ENCODE peak calls at places on chromosome 1, in eight cellular contexts. B is colonic mucosa, E is A549, G is cardiac muscle cell, P is dorsolateral prefrontal cortex, H is hepatocyte, Y is left ventricle myocardium inferior, J is SK-N-SH. R is an unnamed sample.

GRCh38 chr1:191865479-191865878 is 292.8 kb upstream of the RGS18 start:
- DNase-seq in B (no peak), E (no peak), G (no peak), P (no peak), H (no peak), Y (no peak), J (no peak), R (no peak)

GRCh38 chr1:76826072-76826827 is 41.0 kb upstream of the ST6GALNAC5 start:
- DNase-seq in B (no peak), E (no peak), G (no peak), P (no peak), H (no peak), Y (no peak), J (no peak), R (peak)

GRCh38 chr1:240044620-240045019 is 47.1 kb upstream of the FMN2 start:
- DNase-seq in B (no peak), E (no peak), G (no peak), P (no peak), H (no peak), Y (no peak), J (no peak), R (no peak)

GRCh38 chr1:155646307-155646706 is 36.3 kb downstream of the MSTO1 start:
- DNase-seq in B (no peak), E (no peak), G (no peak), P (no peak), H (no peak), Y (peak), J (no peak), R (no peak)

GRCh38 chr1:15718199-15718601 is 17.9 kb upstream of the SLC25A34 start:
- DNase-seq in B (no peak), E (no peak), G (no peak), P (no peak), H (no peak), Y (no peak), J (no peak), R (no peak)

GRCh38 chr1:18182518-18183160 is 75.0 kb downstream of the IGSF21 start:
- DNase-seq in B (no peak), E (no peak), G (peak), P (no peak), H (peak), Y (no peak), J (peak), R (peak)

GRCh38 chr1:24293392-24294227 is 25.5 kb upstream of the GRHL3 start:
- DNase-seq in B (no peak), E (no peak), G (no peak), P (no peak), H (no peak), Y (no peak), J (no peak), R (no peak)

GRCh38 chr1:184210048-184210447 is 158.5 kb downstream of the TSEN15 start:
- DNase-seq in B (peak), E (no peak), G (peak), P (no peak), H (peak), Y (no peak), J (no peak), R (no peak)

GRCh38 chr1:54371038-54371935 is 34.9 kb downstream of the SSBP3 start:
- DNase-seq in B (peak), E (no peak), G (no peak), P (no peak), H (no peak), Y (no peak), J (no peak), R (no peak)

GRCh38 chr1:98034505-98034904 is 113.7 kb upstream of the DPYD start:
- DNase-seq in B (no peak), E (no peak), G (no peak), P (no peak), H (no peak), Y (no peak), J (no peak), R (no peak)

GRCh38 chr1:198497326-198498220 is 42.9 kb downstream of the ATP6V1G3 start:
- DNase-seq in B (no peak), E (no peak), G (no peak), P (no peak), H (no peak), Y (no peak), J (no peak), R (peak)

GRCh38 chr1:231329483-231329882 is 8.2 kb downstream of the EXOC8 start:
- DNase-seq in B (no peak), E (no peak), G (no peak), P (no peak), H (no peak), Y (no peak), J (no peak), R (no peak)

GRCh38 chr1:192807968-192808587 is 761 bp upstream of the RGS2 start:
- DNase-seq in B (no peak), E (peak), G (no peak), P (no peak), H (peak), Y (no peak), J (no peak), R (peak)

GRCh38 chr1:196380311-196380710 is 227.9 kb downstream of the KCNT2 start:
- DNase-seq in B (no peak), E (no peak), G (no peak), P (no peak), H (peak), Y (no peak), J (no peak), R (no peak)

DNA sequence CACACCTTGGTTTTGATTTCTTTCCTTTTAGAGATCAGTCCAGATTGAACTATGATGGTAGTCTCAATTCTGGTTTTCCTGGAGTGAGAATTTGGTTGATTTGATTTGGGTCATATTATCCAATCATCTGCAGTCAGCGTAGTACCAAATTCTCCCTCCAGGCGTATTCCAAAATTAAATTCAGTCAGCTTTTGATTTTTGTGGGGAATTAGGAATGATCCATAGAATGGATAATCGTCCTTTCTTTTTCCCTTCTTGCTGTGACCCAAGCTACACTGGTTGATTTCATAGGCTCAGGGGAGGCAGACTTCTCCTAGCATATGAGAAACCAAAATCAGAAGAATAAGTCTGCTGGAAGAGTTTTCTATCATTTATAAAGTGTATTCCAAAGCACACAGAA is 4.9 kb downstream of the PRCC start:
- DNase-seq in B (no peak), E (no peak), G (no peak), P (no peak), H (no peak), Y (no peak), J (no peak), R (no peak)
- TF ChIP-seq CTCF in B (no peak), E (no peak), G (no peak), P (no peak), H (no peak), Y (no peak), J (peak), R (no peak)

GRCh38 chr1:109391161-109391556 is 6.6 kb downstream of the SORT1 start:
- DNase-seq in B (no peak), E (no peak), G (no peak), P (no peak), H (no peak), Y (no peak), J (no peak), R (no peak)
- H3K4me3 ChIP-seq in B (no peak), E (no peak), G (no peak), P (peak), H (no peak), Y (peak), J (no peak), R (no peak)

GRCh38 chr1:58881471-58881994 is 97.7 kb upstream of the JUN start:
- DNase-seq in B (peak), E (peak), G (no peak), P (no peak), H (peak), Y (no peak), J (no peak), R (no peak)
- H3K27ac ChIP-seq in B (no peak), E (peak), G (no peak), P (no peak), H (peak), Y (no peak), J (no peak), R (no peak)

GRCh38 chr1:70221241-70222077 is at the start of gene SRSF11:
- DNase-seq in B (peak), E (peak), G (peak), P (peak), H (peak), Y (peak), J (peak), R (peak)
- TF ChIP-seq CTCF in B (no peak), E (no peak), G (no peak), P (peak), H (no peak), Y (peak), J (peak), R (no peak)

R was measured in brain microvascular endothelial cell.